ENCODE peak calls at places on chromosomes 3 and 15, in four cellular contexts. U is SK-N-SH, H is PC-3, X is GM23248. C is an unnamed sample. For H3K27me3, the result is how much of the 10 kb centered on the place peaks cover.

GRCh38 chr15:34708422-34708821 is 46.4 kb downstream of the GJD2 start:
- DNase-seq in U (peak), H (peak), X (peak), C (peak)

GRCh38 chr3:50156991-50157493 is 1.9 kb downstream of the SEMA3F start:
- DNase-seq in U (no peak), H (no peak), X (peak), C (peak)

GRCh38 chr15:32683231-32683630 is 34.6 kb upstream of the GREM1 start:
- DNase-seq in U (no peak), H (no peak), X (peak), C (no peak)

GRCh38 chr3:55750525-55750924 is 263.4 kb upstream of the WNT5A start:
- DNase-seq in U (no peak), H (peak), X (peak), C (no peak)

GRCh38 chr15:100778831-100779288 is 100.8 kb upstream of the ALDH1A3 start:
- DNase-seq in U (no peak), H (no peak), X (no peak), C (peak)

GRCh38 chr3:58416191-58416590 is 17.4 kb downstream of the PDHB start:
- DNase-seq in U (no peak), H (no peak), X (no peak), C (peak)

GRCh38 chr3:101325393-101326134 is 5.2 kb upstream of the IMPG2 start:
- DNase-seq in U (no peak), H (no peak), X (no peak), C (no peak)

GRCh38 chr3:118688396-118688884 is 346.2 kb downstream of the IGSF11 start:
- DNase-seq in U (no peak), H (peak), X (no peak), C (peak)

GRCh38 chr3:146593776-146594175 is 11.4 kb downstream of the PLSCR5 start:
- DNase-seq in U (no peak), H (no peak), X (no peak), C (no peak)

GRCh38 chr15:81289910-81290309 is 34.0 kb downstream of the STARD5 start:
- DNase-seq in U (no peak), H (no peak), X (no peak), C (no peak)

GRCh38 chr15:53193149-53193548 is 403.0 kb upstream of the ONECUT1 start:
- DNase-seq in U (no peak), H (peak), X (peak), C (peak)

GRCh38 chr15:80709542-80709941 is 14.4 kb downstream of the ABHD17C start:
- DNase-seq in U (no peak), H (peak), X (no peak), C (peak)

GRCh38 chr15:88636654-88637053 is 2.2 kb upstream of the ISG20 start:
- DNase-seq in U (no peak), H (no peak), X (no peak), C (no peak)

GRCh38 chr3:58272891-58273290 is 33.2 kb upstream of the RPP14 start:
- DNase-seq in U (no peak), H (no peak), X (peak), C (no peak)

GRCh38 chr3:15979490-15979889 is 181.7 kb upstream of the ANKRD28 start:
- DNase-seq in U (no peak), H (peak), X (peak), C (no peak)

GRCh38 chr3:126676919-126677705 is 22.2 kb upstream of the TXNRD3 start:
- DNase-seq in U (no peak), H (peak), X (peak), C (no peak)

GRCh38 chr15:66077320-66077663 is 176.3 kb downstream of the MEGF11 start:
- DNase-seq in U (no peak), H (no peak), X (no peak), C (no peak)

GRCh38 chr3:187802928-187803259 is 57.6 kb upstream of the BCL6 start:
- DNase-seq in U (no peak), H (no peak), X (no peak), C (no peak)

GRCh38 chr15:69304176-69304533 is 5.4 kb downstream of the PAQR5 start:
- DNase-seq in U (no peak), H (peak), X (peak), C (peak)

GRCh38 chr15:69302929-69303328 is 4.2 kb downstream of the PAQR5 start:
- DNase-seq in U (no peak), H (no peak), X (no peak), C (no peak)

GRCh38 chr15:69305204-69305931 is 6.7 kb downstream of the PAQR5 start:
- DNase-seq in U (no peak), H (peak), X (peak), C (peak)

GRCh38 chr15:69305933-69306568 is 7.3 kb downstream of the PAQR5 start:
- DNase-seq in U (no peak), H (no peak), X (no peak), C (no peak)

GRCh38 chr15:69303337-69304175 is 4.8 kb downstream of the PAQR5 start:
- DNase-seq in U (no peak), H (peak), X (peak), C (no peak)
- H3K27me3 ChIP-seq in U (under half), H (under half), X (under half), C (under half)

GRCh38 chr3:13628432-13628831 is 79.5 kb downstream of the FBLN2 start:
- DNase-seq in U (no peak), H (no peak), X (no peak), C (no peak)

GRCh38 chr3:13626915-13627460 is 78.1 kb downstream of the FBLN2 start:
- DNase-seq in U (no peak), H (no peak), X (no peak), C (no peak)

GRCh38 chr3:13624671-13625125 is 75.8 kb downstream of the FBLN2 start:
- DNase-seq in U (no peak), H (no peak), X (no peak), C (no peak)

GRCh38 chr3:13627681-13628080 is 78.8 kb downstream of the FBLN2 start:
- DNase-seq in U (no peak), H (no peak), X (no peak), C (no peak)

DNA sequence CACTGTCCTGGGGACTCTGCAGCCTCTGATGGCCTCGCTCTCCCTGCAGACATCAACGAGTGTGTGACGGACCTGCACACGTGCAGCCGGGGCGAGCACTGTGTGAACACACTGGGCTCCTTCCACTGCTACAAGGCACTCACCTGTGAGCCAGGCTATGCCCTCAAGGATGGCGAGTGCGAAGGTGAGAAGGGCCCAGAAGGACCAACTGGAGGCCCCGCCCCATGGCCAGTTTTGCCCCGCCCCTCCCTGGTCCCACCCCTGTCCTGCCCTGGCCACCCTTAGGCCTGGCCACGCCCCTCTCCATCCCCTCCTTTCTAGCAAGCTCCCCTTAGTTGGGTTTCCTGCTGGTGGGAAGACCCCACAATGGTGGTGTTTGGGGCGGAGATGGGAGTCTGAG is 77.5 kb downstream of the FBLN2 start:
- DNase-seq in U (no peak), H (no peak), X (no peak), C (no peak)
- TF ChIP-seq EZH2phosphoT487 in U (no peak), H (no peak), X (no peak), C (no peak)

DNA sequence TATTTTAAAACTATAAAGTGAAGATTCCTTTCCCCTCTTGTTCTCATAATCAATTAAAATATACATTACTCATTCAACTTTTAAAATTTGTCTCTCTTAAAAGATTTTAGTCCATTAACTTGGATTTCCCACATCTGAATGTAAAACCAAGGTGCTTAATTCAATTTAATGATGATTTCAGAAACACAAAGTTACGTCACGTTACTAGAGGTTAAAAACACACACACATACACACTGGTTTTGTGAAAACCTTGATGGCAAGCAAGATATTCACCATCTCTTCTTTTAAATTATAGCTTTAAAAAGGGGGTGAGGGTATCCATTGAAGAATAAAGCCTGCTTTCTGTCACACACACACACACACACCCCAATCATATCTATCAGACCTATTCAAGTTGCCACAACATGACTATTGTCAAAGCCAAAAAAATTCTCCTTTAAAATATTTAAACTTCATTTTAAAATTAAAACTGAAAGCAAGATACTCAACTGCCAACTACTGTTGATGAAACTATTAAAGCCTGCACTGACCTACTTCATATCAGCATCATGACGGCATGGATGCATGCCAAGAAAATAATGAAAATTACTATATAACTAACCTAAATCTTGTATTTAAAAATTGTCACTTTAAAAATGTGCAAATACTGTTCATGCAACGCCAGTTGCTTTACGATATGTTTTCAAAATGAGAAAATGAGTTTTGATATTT is 2.1 kb downstream of the RFX7 start:
- DNase-seq in U (no peak), H (no peak), X (peak), C (no peak)
- H3K4me3 ChIP-seq in U (peak), H (peak), X (peak), C (peak)

GRCh38 chr15:91099616-91100560 is at the start of gene SV2B:
- DNase-seq in U (peak), H (peak), X (peak), C (peak)
- H3K27me3 ChIP-seq in U (under half), H (half or more), X (half or more), C (half or more)

GRCh38 chr3:65338571-65338970 is 650.8 kb upstream of the ADAMTS9 start:
- DNase-seq in U (no peak), H (peak), X (peak), C (no peak)
- TF ChIP-seq EZH2phosphoT487 in U (no peak), H (no peak), X (no peak), C (no peak)

GRCh38 chr3:41690766-41691563 is 270.9 kb downstream of the ULK4 start:
- DNase-seq in U (no peak), H (peak), X (no peak), C (peak)
- H3K4me3 ChIP-seq in U (no peak), H (no peak), X (no peak), C (no peak)

GRCh38 chr3:10945683-10946287 is 46.8 kb upstream of the SLC6A1 start:
- DNase-seq in U (peak), H (peak), X (peak), C (peak)

GRCh38 chr3:10941972-10942371 is 50.6 kb upstream of the SLC6A1 start:
- DNase-seq in U (no peak), H (peak), X (peak), C (no peak)

GRCh38 chr3:10942806-10943205 is 49.7 kb upstream of the SLC6A1 start:
- DNase-seq in U (no peak), H (no peak), X (no peak), C (no peak)

GRCh38 chr3:10946526-10946925 is 46.0 kb upstream of the SLC6A1 start:
- DNase-seq in U (no peak), H (peak), X (no peak), C (no peak)

GRCh38 chr3:10944866-10945265 is 47.7 kb upstream of the SLC6A1 start:
- DNase-seq in U (no peak), H (no peak), X (no peak), C (no peak)
- H3K27me3 ChIP-seq in U (under half), H (under half), X (under half), C (under half)

GRCh38 chr3:42900226-42900625 is 5.7 kb upstream of the ZNF662 start:
- DNase-seq in U (no peak), H (no peak), X (no peak), C (no peak)

GRCh38 chr3:42895332-42895868 is 10.5 kb upstream of the ZNF662 start:
- DNase-seq in U (no peak), H (no peak), X (no peak), C (no peak)

GRCh38 chr3:42900731-42901420 is 5.1 kb upstream of the ZNF662 start:
- DNase-seq in U (no peak), H (peak), X (peak), C (no peak)

GRCh38 chr3:42902257-42902656 is 3.7 kb upstream of the ZNF662 start:
- DNase-seq in U (no peak), H (no peak), X (no peak), C (no peak)

DNA sequence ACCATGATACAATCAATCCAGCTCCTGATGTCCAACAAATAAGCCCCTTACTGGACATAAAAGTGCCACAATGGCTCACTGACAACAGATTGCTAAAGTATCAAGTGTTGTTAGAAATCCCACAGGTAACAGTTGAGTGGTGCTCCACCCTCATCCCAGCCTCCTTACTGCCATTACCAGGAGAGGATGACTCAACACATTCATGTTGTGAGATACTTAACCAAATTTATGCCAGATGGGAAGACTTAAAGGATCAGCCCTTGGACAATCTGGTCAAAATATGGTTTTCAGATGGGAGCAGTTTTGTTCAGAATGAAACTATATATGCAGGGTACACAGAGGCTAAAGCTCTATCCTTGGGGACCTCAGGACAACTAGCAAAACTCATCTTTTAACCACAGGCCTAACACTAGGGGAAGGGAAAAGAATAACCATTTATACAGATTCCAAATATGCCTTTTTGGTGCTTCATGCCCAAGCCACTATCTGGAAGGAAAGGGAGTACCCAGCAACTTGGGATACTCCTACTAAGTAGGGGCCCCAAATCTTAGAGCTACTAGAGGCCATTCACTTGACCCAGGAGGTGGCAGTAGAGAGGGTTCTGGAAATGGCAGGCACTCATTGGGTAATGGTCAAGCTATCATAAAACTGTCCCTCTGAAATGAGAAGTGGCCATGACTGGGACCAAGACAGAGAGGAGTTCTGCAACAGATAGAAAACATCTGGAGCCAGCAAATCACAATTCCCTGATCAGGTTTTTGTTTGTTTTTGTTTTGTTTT is 6.9 kb upstream of the ZNF662 start:
- DNase-seq in U (no peak), H (no peak), X (peak), C (no peak)
- TF ChIP-seq EZH2phosphoT487 in U (no peak), H (no peak), X (no peak), C (no peak)

GRCh38 chr3:100023150-100023549 is 91.2 kb downstream of the FILIP1L start:
- DNase-seq in U (no peak), H (peak), X (peak), C (no peak)
- H3K4me3 ChIP-seq in U (no peak), H (no peak), X (no peak), C (no peak)

DNA sequence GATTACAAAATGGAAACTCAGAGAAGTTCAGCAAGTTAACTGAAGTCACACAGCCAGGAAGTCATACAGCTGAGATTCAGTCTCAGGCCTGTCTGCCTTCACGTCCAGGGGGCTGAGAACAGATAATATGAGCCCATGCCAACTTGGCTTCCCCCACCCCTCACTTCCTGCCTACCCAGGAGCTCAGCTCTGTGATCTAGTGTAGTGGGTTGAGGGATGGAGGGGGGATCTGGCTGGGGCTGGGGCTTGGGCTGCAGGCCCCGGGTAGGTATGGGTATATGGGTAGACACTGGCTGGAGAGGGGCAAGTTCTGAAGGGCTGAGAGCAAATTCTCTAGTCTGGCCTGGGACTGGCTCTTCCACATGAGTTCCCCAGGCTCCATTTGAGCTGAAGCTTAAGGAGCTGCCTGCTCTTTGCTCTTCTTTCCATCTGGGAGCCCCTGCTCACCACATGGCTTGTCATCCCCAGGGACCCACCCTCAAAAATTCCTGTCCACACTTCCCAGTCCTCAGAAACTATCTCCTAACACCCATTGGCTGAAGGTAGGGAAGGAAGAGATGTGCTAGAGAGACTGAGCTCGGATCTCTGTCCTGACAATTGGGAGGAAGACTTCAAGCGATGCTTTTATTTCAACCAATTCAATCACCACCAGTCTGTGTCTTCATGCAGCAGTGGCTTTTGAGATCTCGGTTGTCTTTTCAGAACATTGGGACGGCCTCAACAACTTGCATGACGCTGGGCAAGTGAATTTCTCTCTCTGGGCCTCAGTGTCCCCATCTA is 2.0 kb downstream of the RASGRF1 start:
- DNase-seq in U (no peak), H (no peak), X (no peak), C (no peak)
- H3K27me3 ChIP-seq in U (under half), H (half or more), X (half or more), C (half or more)